ENCODE peak calls at places on chromosomes 13 and 19, in nine cellular contexts. B is left lung, H is foreskin fibroblast, G is retinal pigment epithelial cell, F is tibial artery, U is fibroblast of the aortic adventitia, N is IMR-90, T is GM23338, A is heart left ventricle. J is an unnamed sample.

GRCh38 chr19:6803036-6803404 is 30.5 kb downstream of the VAV1 start:
- DNase-seq in G (no peak), H (no peak), F (no peak), A (no peak), N (no peak), U (no peak), B (no peak), T (peak; percentile 3), J (no peak)

GRCh38 chr13:24866488-24866887 is 102.5 kb downstream of the RNF17 start:
- DNase-seq in A (no peak), T (no peak), U (no peak), G (no peak), H (no peak), F (no peak), B (no peak), N (no peak), J (no peak)

GRCh38 chr13:39417131-39417530 is 185.9 kb downstream of the LHFPL6 start:
- DNase-seq in T (peak; percentile 77), B (no peak), F (no peak), U (no peak), A (no peak), G (no peak), N (no peak), H (no peak), J (no peak)

GRCh38 chr13:72346716-72347115 is 380.7 kb downstream of the MZT1 start:
- DNase-seq in F (no peak), G (no peak), H (no peak), A (no peak), N (no peak), T (no peak), U (no peak), B (no peak), J (no peak)

GRCh38 chr13:98947925-98948324 is 29.9 kb downstream of the DOCK9 start:
- DNase-seq in F (no peak), N (no peak), G (no peak), H (no peak), B (no peak), U (no peak), T (no peak), A (no peak), J (no peak)

GRCh38 chr19:34475026-34475974 is 6.3 kb upstream of the WTIP start:
- DNase-seq in B (no peak), T (no peak), N (peak; percentile 91), A (no peak), F (peak; percentile 68), G (peak; percentile 43), H (peak; percentile 79), U (peak; percentile 89), J (peak; percentile 87)

GRCh38 chr13:24662195-24663088 is 17.8 kb upstream of the ATP12A start:
- DNase-seq in A (no peak), B (no peak), U (no peak), G (no peak), F (no peak), H (no peak), N (no peak), T (no peak), J (no peak)

GRCh38 chr13:30466358-30466714 is 600 bp upstream of the HMGB1 start:
- DNase-seq in A (no peak), G (no peak), F (no peak), N (peak; percentile 60), B (no peak), H (peak; percentile 45), U (no peak), T (peak; percentile 50), J (peak; percentile 4)

GRCh38 chr19:58007285-58007684 is 4.7 kb upstream of the ZNF606 start:
- DNase-seq in N (no peak), G (no peak), U (no peak), A (no peak), B (no peak), H (no peak), T (peak; percentile 81), F (no peak), J (no peak)

GRCh38 chr13:44853641-44854040 is 135.6 kb downstream of the NUFIP1 start:
- DNase-seq in N (no peak), F (no peak), G (no peak), A (no peak), T (no peak), U (no peak), B (no peak), H (no peak), J (peak; percentile 43)

GRCh38 chr13:106493569-106493968 is 41.9 kb downstream of the EFNB2 start:
- DNase-seq in N (no peak), A (no peak), B (no peak), F (no peak), G (no peak), T (no peak), H (no peak), U (no peak), J (no peak)

GRCh38 chr13:107190065-107190464 is 622.1 kb upstream of the ARGLU1 start:
- DNase-seq in A (no peak), G (no peak), H (no peak), T (no peak), U (no peak), F (no peak), N (no peak), B (no peak), J (no peak)

GRCh38 chr19:18418725-18419194 is 438 bp upstream of the SSBP4 start:
- DNase-seq in G (no peak), T (peak; percentile 43), A (peak; percentile 56), B (peak; percentile 86), H (no peak), F (peak; percentile 81), N (no peak), U (peak; percentile 42), J (peak; percentile 39)

GRCh38 chr13:45162821-45163220 is 38.0 kb downstream of the KCTD4 start:
- DNase-seq in A (no peak), H (peak; percentile 78), T (no peak), U (peak; percentile 87), G (peak; percentile 74), F (no peak), N (peak; percentile 95), B (no peak), J (peak; percentile 88)

GRCh38 chr13:32443111-32443510 is 15.2 kb upstream of the N4BP2L1 start:
- DNase-seq in N (peak; percentile 23), T (peak; percentile 46), U (no peak), H (no peak), A (no peak), G (no peak), F (no peak), B (no peak), J (peak; percentile 19)

GRCh38 chr13:113815151-113816058 is 48.5 kb downstream of the GAS6 start:
- DNase-seq in H (no peak), U (no peak), F (no peak), G (no peak), A (no peak), B (peak; percentile 76), N (no peak), T (no peak), J (no peak)

GRCh38 chr13:69566104-69566716 is 541.4 kb upstream of the ATXN8OS start:
- DNase-seq in F (no peak), T (no peak), U (no peak), H (no peak), G (no peak), N (no peak), A (no peak), B (no peak), J (no peak)

GRCh38 chr13:69567514-69567913 is 540.1 kb upstream of the ATXN8OS start:
- DNase-seq in H (no peak), F (no peak), G (no peak), T (no peak), A (no peak), B (no peak), U (no peak), N (no peak), J (no peak)

GRCh38 chr13:69565334-69565733 is 542.3 kb upstream of the ATXN8OS start:
- DNase-seq in T (peak; percentile 80), B (no peak), G (no peak), A (no peak), H (no peak), U (no peak), F (no peak), N (no peak), J (no peak)
- TF ChIP-seq CTCF in T (peak; percentile 81), B (no peak), G (peak; percentile 39), A (no peak), H (no peak), U (no peak), F (no peak), N (no peak), J (no peak)

GRCh38 chr13:108828053-108828806 is 198.8 kb downstream of the MYO16 start:
- DNase-seq in H (no peak), A (no peak), F (no peak), B (no peak), N (no peak), G (no peak), T (no peak), U (no peak), J (no peak)
- H3K4me3 ChIP-seq in H (no peak overlapping the region), A (no peak overlapping the region), F (no peak overlapping the region), B (no peak overlapping the region), N (no peak overlapping the region), G (no peak overlapping the region), T (no peak overlapping the region), U (no peak overlapping the region), J (no peak overlapping the region)

GRCh38 chr19:14315433-14315832 is 65.8 kb upstream of the ADGRE5 start:
- DNase-seq in N (no peak), A (no peak), G (no peak), B (no peak), U (no peak), F (no peak), T (no peak), H (no peak), J (no peak)
- TF ChIP-seq CTCF in N (no peak), A (no peak), G (peak; percentile 26), B (no peak), U (peak; percentile 2), F (no peak), T (peak; percentile 16), H (no peak), J (peak; percentile 7)

GRCh38 chr19:12800873-12801465 is 631 bp downstream of the PRDX2 start:
- DNase-seq in N (no peak), H (no peak), A (peak; percentile 30), B (no peak), F (peak; percentile 71), G (no peak), U (no peak), T (peak; percentile 69), J (no peak)

GRCh38 chr19:12802267-12803106 is 618 bp downstream of the THSD8 start:
- DNase-seq in A (peak; percentile 32), T (no peak), G (no peak), H (no peak), F (peak; percentile 66), B (peak; percentile 72), N (no peak), U (no peak), J (no peak)

GRCh38 chr19:12801466-12802266 is at the start of the genes PRDX2 and THSD8:
- DNase-seq in U (peak; percentile 65), A (peak; percentile 82), G (no peak), F (peak; percentile 88), N (peak; percentile 65), T (peak; percentile 94), B (peak; percentile 92), H (peak; percentile 79), J (peak; percentile 63)

GRCh38 chr19:12799723-12800343 is 1.8 kb downstream of the PRDX2 start:
- DNase-seq in T (no peak), H (no peak), G (no peak), U (no peak), N (no peak), F (no peak), A (no peak), B (peak; percentile 53), J (no peak)

DNA sequence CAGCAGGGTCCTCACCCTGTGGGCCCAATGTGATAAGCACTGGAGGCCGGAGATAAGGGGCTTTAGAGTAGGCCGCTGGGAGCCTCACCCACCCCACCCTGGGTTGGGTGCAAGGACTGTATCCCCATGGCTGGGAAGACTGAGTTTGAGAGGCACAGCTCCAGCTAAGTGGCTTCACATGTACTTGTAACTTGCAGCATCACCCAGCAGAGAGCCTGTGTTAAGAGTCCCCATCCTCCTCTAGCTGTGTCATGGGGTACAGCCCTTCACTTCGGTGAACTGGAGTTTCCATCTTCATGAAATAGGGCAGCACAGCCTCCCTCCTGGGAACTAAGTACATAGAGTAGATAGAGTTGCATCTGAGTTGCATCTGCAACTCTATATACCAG is 1.3 kb downstream of the PRDX2 start:
- DNase-seq in F (no peak), U (no peak), T (no peak), G (no peak), B (no peak), A (no peak), N (no peak), H (no peak), J (no peak)
- H3K4me3 ChIP-seq in F (no peak overlapping the region), U (no peak overlapping the region), T (peak overlapping the region; percentile 99), G (peak overlapping the region; percentile 89), B (peak overlapping the region; percentile 90), A (peak overlapping the region; percentile 69), N (no peak overlapping the region), H (peak overlapping the region; percentile 84), J (peak overlapping the region; percentile 86)

J was measured in AG10803.